ENCODE peak calls at places on chromosome 19, in eight cellular contexts. One of them, this sample, is unnamed.
A peak's percentile ranks its signal among the peaks of the same experiment; 100 is the strongest.

GRCh38 chr19:42135836-42136235 is 3.6 kb upstream of the POU2F2 start:
- DNase-seq in left ventricle myocardium inferior: no peak
- DNase-seq in HCT116: no peak
- DNase-seq in small intestine: no peak
- DNase-seq in neural progenitor cell: no peak
- DNase-seq in spleen: no peak
- DNase-seq in tibial nerve: no peak
- DNase-seq in effector memory CD4-positive, alpha-beta T cell: no peak
- DNase-seq in this sample: no peak

GRCh38 chr19:38666662-38667448 is 19.4 kb downstream of the ACTN4 start:
- DNase-seq in effector memory CD4-positive, alpha-beta T cell: no peak
- DNase-seq in tibial nerve: no peak
- DNase-seq in small intestine: peak; percentile 58
- DNase-seq in left ventricle myocardium inferior: no peak
- DNase-seq in spleen: peak; percentile 62
- DNase-seq in HCT116: no peak
- DNase-seq in neural progenitor cell: peak; percentile 58
- DNase-seq in this sample: no peak

GRCh38 chr19:16369664-16370576 is 45.3 kb downstream of the KLF2 start:
- DNase-seq in tibial nerve: no peak
- DNase-seq in spleen: peak; percentile 81
- DNase-seq in neural progenitor cell: no peak
- DNase-seq in HCT116: no peak
- DNase-seq in left ventricle myocardium inferior: no peak
- DNase-seq in small intestine: no peak
- DNase-seq in effector memory CD4-positive, alpha-beta T cell: peak; percentile 79
- DNase-seq in this sample: peak; percentile 50

GRCh38 chr19:27805848-27806247 is 1407.1 kb downstream of the UQCRFS1 start:
- DNase-seq in HCT116: no peak
- DNase-seq in tibial nerve: no peak
- DNase-seq in effector memory CD4-positive, alpha-beta T cell: no peak
- DNase-seq in left ventricle myocardium inferior: no peak
- DNase-seq in spleen: peak; percentile 71
- DNase-seq in neural progenitor cell: no peak
- DNase-seq in small intestine: no peak
- DNase-seq in this sample: no peak

GRCh38 chr19:55650602-55651230 is 2.7 kb downstream of the CCDC106 start:
- DNase-seq in effector memory CD4-positive, alpha-beta T cell: no peak
- DNase-seq in neural progenitor cell: no peak
- DNase-seq in tibial nerve: no peak
- DNase-seq in spleen: no peak
- DNase-seq in HCT116: no peak
- DNase-seq in small intestine: no peak
- DNase-seq in left ventricle myocardium inferior: no peak
- DNase-seq in this sample: no peak

GRCh38 chr19:33261511-33262192 is 36.0 kb upstream of the SLC7A10 start:
- DNase-seq in tibial nerve: no peak
- DNase-seq in effector memory CD4-positive, alpha-beta T cell: no peak
- DNase-seq in left ventricle myocardium inferior: no peak
- DNase-seq in small intestine: no peak
- DNase-seq in HCT116: no peak
- DNase-seq in spleen: no peak
- DNase-seq in neural progenitor cell: no peak
- DNase-seq in this sample: no peak

GRCh38 chr19:52527954-52528326 is 472 bp downstream of the ZNF808 start:
- DNase-seq in effector memory CD4-positive, alpha-beta T cell: no peak
- DNase-seq in spleen: peak; percentile 82
- DNase-seq in left ventricle myocardium inferior: no peak
- DNase-seq in small intestine: no peak
- DNase-seq in neural progenitor cell: peak; percentile 47
- DNase-seq in tibial nerve: no peak
- DNase-seq in HCT116: no peak
- DNase-seq in this sample: peak; percentile 66

GRCh38 chr19:17405250-17406038 is at the start of gene BST2:
- DNase-seq in neural progenitor cell: peak; percentile 53
- DNase-seq in spleen: peak; percentile 86
- DNase-seq in small intestine: peak; percentile 83
- DNase-seq in effector memory CD4-positive, alpha-beta T cell: peak; percentile 27
- DNase-seq in left ventricle myocardium inferior: peak; percentile 46
- DNase-seq in tibial nerve: peak; percentile 27
- DNase-seq in HCT116: no peak
- DNase-seq in this sample: no peak

GRCh38 chr19:12907166-12907565 is 11.9 kb downstream of the SYCE2 start:
- DNase-seq in left ventricle myocardium inferior: no peak
- DNase-seq in tibial nerve: no peak
- DNase-seq in spleen: no peak
- DNase-seq in effector memory CD4-positive, alpha-beta T cell: no peak
- DNase-seq in HCT116: no peak
- DNase-seq in small intestine: no peak
- DNase-seq in neural progenitor cell: no peak
- DNase-seq in this sample: no peak

GRCh38 chr19:3544054-3544376 is 5.0 kb downstream of the TEKTIP1 start:
- DNase-seq in left ventricle myocardium inferior: no peak
- DNase-seq in tibial nerve: no peak
- DNase-seq in HCT116: no peak
- DNase-seq in neural progenitor cell: no peak
- DNase-seq in small intestine: no peak
- DNase-seq in effector memory CD4-positive, alpha-beta T cell: no peak
- DNase-seq in spleen: no peak
- DNase-seq in this sample: no peak

GRCh38 chr19:45558399-45558878 is 26.2 kb downstream of the OPA3 start:
- DNase-seq in tibial nerve: no peak
- DNase-seq in small intestine: peak; percentile 60
- DNase-seq in left ventricle myocardium inferior: no peak
- DNase-seq in spleen: peak; percentile 86
- DNase-seq in neural progenitor cell: peak; percentile 72
- DNase-seq in effector memory CD4-positive, alpha-beta T cell: peak; percentile 32
- DNase-seq in HCT116: peak; percentile 81
- DNase-seq in this sample: no peak

DNA sequence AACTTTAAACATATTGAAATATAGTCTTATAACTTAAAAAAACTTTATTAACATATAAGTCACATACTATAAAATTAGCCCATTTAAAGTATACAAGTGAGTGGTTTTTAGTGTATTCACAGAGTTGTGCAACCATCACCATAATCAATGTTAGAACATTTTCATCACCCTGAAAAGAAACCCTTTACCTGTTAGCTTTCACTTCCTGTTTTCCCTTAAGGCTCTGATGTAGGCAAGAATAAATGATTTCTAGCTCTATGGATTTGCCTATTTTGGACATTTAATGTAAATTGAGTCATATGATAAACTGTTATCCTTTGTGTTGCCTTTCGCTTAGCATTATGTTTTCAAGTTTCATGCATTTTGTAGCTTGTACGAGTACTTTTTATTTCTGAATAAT is 15.6 kb downstream of the ZNF568 start:
- DNase-seq in left ventricle myocardium inferior: no peak
- DNase-seq in neural progenitor cell: no peak
- DNase-seq in small intestine: no peak
- DNase-seq in effector memory CD4-positive, alpha-beta T cell: no peak
- DNase-seq in tibial nerve: no peak
- DNase-seq in HCT116: no peak
- DNase-seq in spleen: no peak
- DNase-seq in this sample: no peak
- H3K9me3 ChIP-seq in left ventricle myocardium inferior: peaks cover 85% of the 10 kb centered on the region
- H3K9me3 ChIP-seq in neural progenitor cell: peaks cover 22% of the 10 kb centered on the region
- H3K9me3 ChIP-seq in small intestine: no peaks in the 10 kb centered on the region
- H3K9me3 ChIP-seq in effector memory CD4-positive, alpha-beta T cell: no peaks in the 10 kb centered on the region
- H3K9me3 ChIP-seq in tibial nerve: peaks cover 74% of the 10 kb centered on the region
- H3K9me3 ChIP-seq in HCT116: peaks cover 16% of the 10 kb centered on the region
- H3K9me3 ChIP-seq in spleen: peaks cover 47% of the 10 kb centered on the region
- H3K9me3 ChIP-seq in this sample: peaks cover 31% of the 10 kb centered on the region

DNA sequence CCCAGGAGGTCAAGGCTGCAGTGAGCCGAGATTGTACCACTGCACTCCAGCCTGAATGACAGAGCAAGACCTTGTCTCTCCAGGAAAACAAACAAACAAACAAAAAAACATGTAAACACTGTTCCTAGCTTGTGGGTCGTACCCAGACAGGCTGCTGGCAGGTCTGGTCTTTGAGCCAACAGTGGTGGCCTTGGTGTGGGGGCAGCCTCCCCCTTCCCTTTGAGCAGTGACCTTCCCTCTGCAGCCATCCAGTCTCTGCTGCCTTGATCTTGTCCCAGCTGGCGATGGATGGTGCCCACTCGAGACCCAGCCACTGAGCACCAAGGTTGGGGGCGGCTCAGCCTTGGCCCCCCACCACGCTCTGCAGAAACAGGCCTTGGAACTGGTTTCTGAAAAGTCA is 143.3 kb downstream of the KDM4B start:
- DNase-seq in spleen: no peak
- DNase-seq in left ventricle myocardium inferior: no peak
- DNase-seq in HCT116: no peak
- DNase-seq in tibial nerve: no peak
- DNase-seq in small intestine: no peak
- DNase-seq in effector memory CD4-positive, alpha-beta T cell: no peak
- DNase-seq in neural progenitor cell: no peak
- DNase-seq in this sample: no peak
- H3K36me3 ChIP-seq in spleen: peaks cover 99% of the 10 kb centered on the region
- H3K36me3 ChIP-seq in left ventricle myocardium inferior: peaks cover 49% of the 10 kb centered on the region
- H3K36me3 ChIP-seq in HCT116: no peaks in the 10 kb centered on the region
- H3K36me3 ChIP-seq in tibial nerve: peaks cover 96% of the 10 kb centered on the region
- H3K36me3 ChIP-seq in small intestine: no peaks in the 10 kb centered on the region
- H3K36me3 ChIP-seq in effector memory CD4-positive, alpha-beta T cell: peaks cover 22% of the 10 kb centered on the region
- H3K36me3 ChIP-seq in neural progenitor cell: no peaks in the 10 kb centered on the region
- H3K36me3 ChIP-seq in this sample: peaks cover 42% of the 10 kb centered on the region

GRCh38 chr19:18518639-18519038 is 3.2 kb downstream of the ELL start:
- DNase-seq in effector memory CD4-positive, alpha-beta T cell: no peak
- DNase-seq in left ventricle myocardium inferior: no peak
- DNase-seq in spleen: no peak
- DNase-seq in HCT116: no peak
- DNase-seq in tibial nerve: no peak
- DNase-seq in neural progenitor cell: no peak
- DNase-seq in small intestine: no peak
- DNase-seq in this sample: no peak
- H3K27ac ChIP-seq in effector memory CD4-positive, alpha-beta T cell: no peak overlapping the region
- H3K27ac ChIP-seq in left ventricle myocardium inferior: no peak overlapping the region
- H3K27ac ChIP-seq in spleen: peak overlapping the region; percentile 95
- H3K27ac ChIP-seq in HCT116: no peak overlapping the region
- H3K27ac ChIP-seq in tibial nerve: peak overlapping the region; percentile 97
- H3K27ac ChIP-seq in neural progenitor cell: no peak overlapping the region
- H3K27ac ChIP-seq in small intestine: no peak overlapping the region
- H3K27ac ChIP-seq in this sample: peak overlapping the region; percentile 97

GRCh38 chr19:19835560-19836038 is 14.0 kb upstream of the ZNF506 start:
- DNase-seq in spleen: no peak
- DNase-seq in neural progenitor cell: no peak
- DNase-seq in tibial nerve: no peak
- DNase-seq in HCT116: no peak
- DNase-seq in small intestine: no peak
- DNase-seq in left ventricle myocardium inferior: no peak
- DNase-seq in effector memory CD4-positive, alpha-beta T cell: no peak
- DNase-seq in this sample: no peak
- H3K9me3 ChIP-seq in spleen: peaks cover 88% of the 10 kb centered on the region
- H3K9me3 ChIP-seq in neural progenitor cell: peaks cover 39% of the 10 kb centered on the region
- H3K9me3 ChIP-seq in tibial nerve: peaks cover 71% of the 10 kb centered on the region
- H3K9me3 ChIP-seq in HCT116: peaks cover 39% of the 10 kb centered on the region
- H3K9me3 ChIP-seq in small intestine: peaks cover 5% of the 10 kb centered on the region
- H3K9me3 ChIP-seq in left ventricle myocardium inferior: peaks cover 98% of the 10 kb centered on the region
- H3K9me3 ChIP-seq in effector memory CD4-positive, alpha-beta T cell: peaks cover 27% of the 10 kb centered on the region
- H3K9me3 ChIP-seq in this sample: peaks cover 55% of the 10 kb centered on the region

GRCh38 chr19:49556412-49557398 is 23.7 kb downstream of the NOSIP start:
- DNase-seq in left ventricle myocardium inferior: no peak
- DNase-seq in HCT116: no peak
- DNase-seq in effector memory CD4-positive, alpha-beta T cell: no peak
- DNase-seq in tibial nerve: no peak
- DNase-seq in spleen: no peak
- DNase-seq in small intestine: peak; percentile 59
- DNase-seq in neural progenitor cell: peak; percentile 18
- DNase-seq in this sample: no peak

GRCh38 chr19:49555600-49556411 is 24.6 kb downstream of the NOSIP start:
- DNase-seq in neural progenitor cell: peak; percentile 97
- DNase-seq in tibial nerve: peak; percentile 62
- DNase-seq in small intestine: peak; percentile 89
- DNase-seq in left ventricle myocardium inferior: peak; percentile 32
- DNase-seq in effector memory CD4-positive, alpha-beta T cell: peak; percentile 55
- DNase-seq in spleen: peak; percentile 84
- DNase-seq in HCT116: peak; percentile 40
- DNase-seq in this sample: peak; percentile 90

GRCh38 chr19:49553451-49554271 is 25.9 kb downstream of the RCN3 start:
- DNase-seq in small intestine: peak; percentile 93
- DNase-seq in HCT116: no peak
- DNase-seq in effector memory CD4-positive, alpha-beta T cell: no peak
- DNase-seq in left ventricle myocardium inferior: no peak
- DNase-seq in spleen: no peak
- DNase-seq in tibial nerve: no peak
- DNase-seq in neural progenitor cell: no peak
- DNase-seq in this sample: no peak

GRCh38 chr19:49552749-49553148 is 24.9 kb downstream of the RCN3 start:
- DNase-seq in spleen: no peak
- DNase-seq in small intestine: peak; percentile 65
- DNase-seq in tibial nerve: no peak
- DNase-seq in HCT116: no peak
- DNase-seq in neural progenitor cell: no peak
- DNase-seq in left ventricle myocardium inferior: no peak
- DNase-seq in effector memory CD4-positive, alpha-beta T cell: no peak
- DNase-seq in this sample: no peak

DNA sequence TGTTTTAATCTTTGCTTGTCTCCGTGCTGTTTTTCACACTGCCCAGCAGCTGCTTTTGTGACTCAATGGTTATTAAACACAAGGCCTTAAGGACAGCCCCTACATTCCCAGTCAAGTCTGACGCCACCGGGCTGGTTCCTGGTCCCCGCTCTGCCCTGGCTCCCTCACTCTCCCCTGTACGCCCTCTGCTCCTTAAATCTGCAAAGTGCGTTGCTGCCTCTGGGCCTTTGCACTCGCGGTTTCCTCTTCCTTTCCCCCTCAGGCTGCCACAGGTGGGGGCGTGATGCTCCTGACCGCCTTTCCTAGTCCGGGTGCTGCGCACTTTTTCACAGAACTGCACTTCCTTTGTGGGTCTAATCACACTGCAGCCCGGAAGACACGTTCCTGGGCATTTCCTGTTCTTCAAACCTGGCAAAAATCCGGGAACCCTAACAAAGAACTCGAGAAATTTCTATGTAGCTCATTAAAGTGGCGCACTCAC is 25.6 kb downstream of the NOSIP start:
- DNase-seq in spleen: peak; percentile 85
- DNase-seq in effector memory CD4-positive, alpha-beta T cell: no peak
- DNase-seq in small intestine: peak; percentile 58
- DNase-seq in tibial nerve: no peak
- DNase-seq in HCT116: no peak
- DNase-seq in neural progenitor cell: no peak
- DNase-seq in left ventricle myocardium inferior: no peak
- DNase-seq in this sample: no peak
- H3K36me3 ChIP-seq in spleen: peaks cover 84% of the 10 kb centered on the region
- H3K36me3 ChIP-seq in effector memory CD4-positive, alpha-beta T cell: peaks cover 22% of the 10 kb centered on the region
- H3K36me3 ChIP-seq in small intestine: peaks cover 16% of the 10 kb centered on the region
- H3K36me3 ChIP-seq in tibial nerve: peaks cover 57% of the 10 kb centered on the region
- H3K36me3 ChIP-seq in HCT116: peaks cover 39% of the 10 kb centered on the region
- H3K36me3 ChIP-seq in neural progenitor cell: no peaks in the 10 kb centered on the region
- H3K36me3 ChIP-seq in left ventricle myocardium inferior: peaks cover 47% of the 10 kb centered on the region
- H3K36me3 ChIP-seq in this sample: peaks cover 44% of the 10 kb centered on the region

GRCh38 chr19:1401889-1402217 is 511 bp upstream of the GAMT start:
- DNase-seq in small intestine: no peak
- DNase-seq in left ventricle myocardium inferior: no peak
- DNase-seq in tibial nerve: no peak
- DNase-seq in HCT116: no peak
- DNase-seq in effector memory CD4-positive, alpha-beta T cell: no peak
- DNase-seq in neural progenitor cell: no peak
- DNase-seq in spleen: no peak
- DNase-seq in this sample: no peak
- H3K27ac ChIP-seq in small intestine: no peak overlapping the region
- H3K27ac ChIP-seq in left ventricle myocardium inferior: peak overlapping the region; percentile 83
- H3K27ac ChIP-seq in tibial nerve: peak overlapping the region; percentile 80
- H3K27ac ChIP-seq in HCT116: peak overlapping the region; percentile 91
- H3K27ac ChIP-seq in effector memory CD4-positive, alpha-beta T cell: no peak overlapping the region
- H3K27ac ChIP-seq in neural progenitor cell: no peak overlapping the region
- H3K27ac ChIP-seq in spleen: no peak overlapping the region
- H3K27ac ChIP-seq in this sample: no peak overlapping the region

This sample was measured in upper lobe of right lung.